ENCODE peak calls at places on chromosomes 4 and X, in eight cellular contexts. One of them, this sample, is unnamed.

GRCh38 chrX:85851418-85851817 is 195.9 kb downstream of the CHM start:
- DNase-seq in astrocyte of the cerebellum: no peak
- DNase-seq in ELR: peak; percentile 22
- DNase-seq in nephron progenitor cell: peak; percentile 37
- DNase-seq in RWPE1: peak; percentile 1
- DNase-seq in NCI-H524: peak; percentile 23
- DNase-seq in left ventricle myocardium inferior: no peak
- DNase-seq in ascending aorta: no peak
- DNase-seq in this sample: peak; percentile 46

GRCh38 chr4:117545042-117545441 is 459.7 kb upstream of the TRAM1L1 start:
- DNase-seq in astrocyte of the cerebellum: peak; percentile 8
- DNase-seq in ELR: no peak
- DNase-seq in nephron progenitor cell: no peak
- DNase-seq in RWPE1: no peak
- DNase-seq in NCI-H524: no peak
- DNase-seq in left ventricle myocardium inferior: no peak
- DNase-seq in ascending aorta: no peak
- DNase-seq in this sample: no peak

GRCh38 chr4:8849266-8850073 is 22.2 kb downstream of the HMX1 start:
- DNase-seq in astrocyte of the cerebellum: no peak
- DNase-seq in ELR: no peak
- DNase-seq in nephron progenitor cell: no peak
- DNase-seq in RWPE1: no peak
- DNase-seq in NCI-H524: no peak
- DNase-seq in left ventricle myocardium inferior: no peak
- DNase-seq in ascending aorta: peak; percentile 6
- DNase-seq in this sample: peak; percentile 40

GRCh38 chr4:122775987-122776836 is 43.7 kb downstream of the BBS12 start:
- DNase-seq in astrocyte of the cerebellum: no peak
- DNase-seq in ELR: no peak
- DNase-seq in nephron progenitor cell: no peak
- DNase-seq in RWPE1: no peak
- DNase-seq in NCI-H524: no peak
- DNase-seq in left ventricle myocardium inferior: no peak
- DNase-seq in ascending aorta: no peak
- DNase-seq in this sample: no peak

GRCh38 chr4:153728151-153728550 is 31.7 kb downstream of the RNF175 start:
- DNase-seq in astrocyte of the cerebellum: no peak
- DNase-seq in ELR: no peak
- DNase-seq in nephron progenitor cell: no peak
- DNase-seq in RWPE1: no peak
- DNase-seq in NCI-H524: no peak
- DNase-seq in left ventricle myocardium inferior: no peak
- DNase-seq in ascending aorta: no peak
- DNase-seq in this sample: no peak

GRCh38 chr4:174260099-174260498 is 23.4 kb downstream of the FBXO8 start:
- DNase-seq in astrocyte of the cerebellum: no peak
- DNase-seq in ELR: peak; percentile 28
- DNase-seq in nephron progenitor cell: no peak
- DNase-seq in RWPE1: peak; percentile 19
- DNase-seq in NCI-H524: peak; percentile 56
- DNase-seq in left ventricle myocardium inferior: no peak
- DNase-seq in ascending aorta: no peak
- DNase-seq in this sample: no peak

GRCh38 chrX:9312922-9313867 is 151.7 kb upstream of the TBL1X start:
- DNase-seq in astrocyte of the cerebellum: no peak
- DNase-seq in ELR: peak; percentile 27
- DNase-seq in nephron progenitor cell: peak; percentile 37
- DNase-seq in RWPE1: peak; percentile 2
- DNase-seq in NCI-H524: peak; percentile 56
- DNase-seq in left ventricle myocardium inferior: peak; percentile 31
- DNase-seq in ascending aorta: no peak
- DNase-seq in this sample: no peak

GRCh38 chr4:39718366-39719323 is 20.7 kb downstream of the UBE2K start:
- DNase-seq in astrocyte of the cerebellum: no peak
- DNase-seq in ELR: no peak
- DNase-seq in nephron progenitor cell: no peak
- DNase-seq in RWPE1: no peak
- DNase-seq in NCI-H524: no peak
- DNase-seq in left ventricle myocardium inferior: no peak
- DNase-seq in ascending aorta: no peak
- DNase-seq in this sample: peak; percentile 48

GRCh38 chr4:113673450-113673849 is 88.1 kb downstream of the CAMK2D start:
- DNase-seq in astrocyte of the cerebellum: no peak
- DNase-seq in ELR: peak; percentile 67
- DNase-seq in nephron progenitor cell: no peak
- DNase-seq in RWPE1: peak; percentile 23
- DNase-seq in NCI-H524: no peak
- DNase-seq in left ventricle myocardium inferior: no peak
- DNase-seq in ascending aorta: no peak
- DNase-seq in this sample: no peak

GRCh38 chr4:13893221-13893620 is 265.7 kb upstream of the BOD1L1 start:
- DNase-seq in astrocyte of the cerebellum: no peak
- DNase-seq in ELR: no peak
- DNase-seq in nephron progenitor cell: no peak
- DNase-seq in RWPE1: no peak
- DNase-seq in NCI-H524: no peak
- DNase-seq in left ventricle myocardium inferior: no peak
- DNase-seq in ascending aorta: no peak
- DNase-seq in this sample: no peak

GRCh38 chr4:130632731-130633604 is 1537.0 kb downstream of the C4orf33 start:
- DNase-seq in astrocyte of the cerebellum: peak; percentile 52
- DNase-seq in ELR: peak; percentile 8
- DNase-seq in nephron progenitor cell: no peak
- DNase-seq in RWPE1: no peak
- DNase-seq in NCI-H524: no peak
- DNase-seq in left ventricle myocardium inferior: no peak
- DNase-seq in ascending aorta: no peak
- DNase-seq in this sample: no peak

GRCh38 chrX:57528670-57529255 is 63.0 kb upstream of the ZXDB start:
- DNase-seq in astrocyte of the cerebellum: no peak
- DNase-seq in ELR: peak; percentile 0
- DNase-seq in nephron progenitor cell: no peak
- DNase-seq in RWPE1: no peak
- DNase-seq in NCI-H524: peak; percentile 28
- DNase-seq in left ventricle myocardium inferior: no peak
- DNase-seq in ascending aorta: no peak
- DNase-seq in this sample: no peak

GRCh38 chrX:108217877-108218276 is 126.3 kb downstream of the ATG4A start:
- DNase-seq in astrocyte of the cerebellum: no peak
- DNase-seq in ELR: no peak
- DNase-seq in nephron progenitor cell: no peak
- DNase-seq in RWPE1: no peak
- DNase-seq in NCI-H524: peak; percentile 4
- DNase-seq in left ventricle myocardium inferior: peak; percentile 42
- DNase-seq in ascending aorta: no peak
- DNase-seq in this sample: no peak

GRCh38 chr4:109977854-109978501 is 65.3 kb downstream of the EGF start:
- DNase-seq in astrocyte of the cerebellum: peak; percentile 31
- DNase-seq in ELR: peak; percentile 73
- DNase-seq in nephron progenitor cell: no peak
- DNase-seq in RWPE1: peak; percentile 45
- DNase-seq in NCI-H524: peak; percentile 36
- DNase-seq in left ventricle myocardium inferior: no peak
- DNase-seq in ascending aorta: no peak
- DNase-seq in this sample: no peak

GRCh38 chr4:40856836-40857362 is 107.1 kb downstream of the NSUN7 start:
- DNase-seq in astrocyte of the cerebellum: no peak
- DNase-seq in ELR: no peak
- DNase-seq in nephron progenitor cell: peak; percentile 87
- DNase-seq in RWPE1: peak; percentile 77
- DNase-seq in NCI-H524: peak; percentile 82
- DNase-seq in left ventricle myocardium inferior: peak; percentile 70
- DNase-seq in ascending aorta: peak; percentile 26
- DNase-seq in this sample: peak; percentile 63

GRCh38 chr4:156038772-156039171 is 85.1 kb upstream of the CTSO start:
- DNase-seq in astrocyte of the cerebellum: no peak
- DNase-seq in ELR: no peak
- DNase-seq in nephron progenitor cell: no peak
- DNase-seq in RWPE1: no peak
- DNase-seq in NCI-H524: peak; percentile 81
- DNase-seq in left ventricle myocardium inferior: no peak
- DNase-seq in ascending aorta: no peak
- DNase-seq in this sample: no peak

GRCh38 chrX:2894885-2895292 is 34.2 kb downstream of the ARSD start:
- DNase-seq in astrocyte of the cerebellum: peak; percentile 4
- DNase-seq in ELR: peak; percentile 4
- DNase-seq in nephron progenitor cell: no peak
- DNase-seq in RWPE1: peak; percentile 20
- DNase-seq in NCI-H524: no peak
- DNase-seq in left ventricle myocardium inferior: no peak
- DNase-seq in ascending aorta: no peak
- DNase-seq in this sample: no peak

GRCh38 chrX:150366951-150367545 is 3.9 kb downstream of the MAMLD1 start:
- DNase-seq in astrocyte of the cerebellum: no peak
- DNase-seq in ELR: peak; percentile 45
- DNase-seq in nephron progenitor cell: no peak
- DNase-seq in RWPE1: no peak
- DNase-seq in NCI-H524: peak; percentile 41
- DNase-seq in left ventricle myocardium inferior: no peak
- DNase-seq in ascending aorta: no peak
- DNase-seq in this sample: no peak

GRCh38 chr4:139450586-139450985 is 3.3 kb upstream of the RAB33B start:
- DNase-seq in astrocyte of the cerebellum: no peak
- DNase-seq in ELR: no peak
- DNase-seq in nephron progenitor cell: no peak
- DNase-seq in RWPE1: no peak
- DNase-seq in NCI-H524: no peak
- DNase-seq in left ventricle myocardium inferior: no peak
- DNase-seq in ascending aorta: no peak
- DNase-seq in this sample: no peak

GRCh38 chr4:98232202-98232601 is 29.0 kb upstream of the RAP1GDS1 start:
- DNase-seq in astrocyte of the cerebellum: no peak
- DNase-seq in ELR: peak; percentile 6
- DNase-seq in nephron progenitor cell: no peak
- DNase-seq in RWPE1: peak; percentile 16
- DNase-seq in NCI-H524: no peak
- DNase-seq in left ventricle myocardium inferior: no peak
- DNase-seq in ascending aorta: no peak
- DNase-seq in this sample: no peak

GRCh38 chr4:183163135-183163534 is 64.1 kb downstream of the WWC2 start:
- DNase-seq in astrocyte of the cerebellum: no peak
- DNase-seq in ELR: no peak
- DNase-seq in nephron progenitor cell: peak; percentile 6
- DNase-seq in RWPE1: no peak
- DNase-seq in NCI-H524: no peak
- DNase-seq in left ventricle myocardium inferior: no peak
- DNase-seq in ascending aorta: no peak
- DNase-seq in this sample: no peak

GRCh38 chrX:120456973-120457372 is 12.1 kb downstream of the LAMP2 start:
- DNase-seq in astrocyte of the cerebellum: no peak
- DNase-seq in ELR: peak; percentile 49
- DNase-seq in nephron progenitor cell: no peak
- DNase-seq in RWPE1: peak; percentile 20
- DNase-seq in NCI-H524: no peak
- DNase-seq in left ventricle myocardium inferior: no peak
- DNase-seq in ascending aorta: no peak
- DNase-seq in this sample: no peak

This sample was measured in H1.